ENCODE peak calls at places on chromosomes 3 and 15, in eight cellular contexts. S, F, H, V, A, L, M and W are unnamed samples.

GRCh38 chr15:55194246-55194645 is 2.5 kb downstream of the RSL24D1 start:
- DNase-seq in S (no peak), F (no peak), H (no peak), V (no peak), A (no peak), L (no peak), M (no peak), W (no peak)

GRCh38 chr3:144011251-144011799 is 39.7 kb downstream of the DIPK2A start:
- DNase-seq in S (no peak), F (no peak), H (no peak), V (no peak), A (no peak), L (no peak), M (no peak), W (no peak)

GRCh38 chr3:189108032-189108431 is 63.7 kb upstream of the TPRG1 start:
- DNase-seq in S (no peak), F (no peak), H (peak; percentile 33), V (no peak), A (no peak), L (no peak), M (peak; percentile 18), W (no peak)

GRCh38 chr3:99901200-99901926 is 83.7 kb downstream of the CMSS1 start:
- DNase-seq in S (peak; percentile 88), F (no peak), H (peak; percentile 92), V (no peak), A (peak; percentile 54), L (no peak), M (peak; percentile 38), W (peak; percentile 75)

GRCh38 chr15:62920569-62921502 is 121.7 kb upstream of the TPM1 start:
- DNase-seq in S (no peak), F (no peak), H (peak; percentile 68), V (no peak), A (no peak), L (no peak), M (peak; percentile 46), W (peak; percentile 74)

GRCh38 chr3:71578045-71578730 is 5.3 kb downstream of the FOXP1 start:
- DNase-seq in S (no peak), F (no peak), H (peak; percentile 37), V (no peak), A (no peak), L (no peak), M (no peak), W (no peak)

GRCh38 chr3:59595830-59596229 is 546.0 kb upstream of the CFAP20DC start:
- DNase-seq in S (no peak), F (no peak), H (no peak), V (no peak), A (no peak), L (no peak), M (no peak), W (no peak)

GRCh38 chr3:11847035-11847394 is 330 bp upstream of the TAMM41 start:
- DNase-seq in S (no peak), F (no peak), H (no peak), V (no peak), A (no peak), L (no peak), M (no peak), W (no peak)

GRCh38 chr15:55969582-55969981 is 23.8 kb downstream of the NEDD4 start:
- DNase-seq in S (no peak), F (no peak), H (no peak), V (no peak), A (no peak), L (no peak), M (no peak), W (peak; percentile 60)